ENCODE peak calls at places on chromosomes 5 and 9, in four cellular contexts. W is astrocyte of the spinal cord, Q is Peyer's patch, A is cardiac fibroblast. Y is an unnamed sample.

GRCh38 chr5:126446498-126447224 is 23.5 kb downstream of the GRAMD2B start:
- DNase-seq in A (peak; percentile 89), Q (no peak), W (peak; percentile 67), Y (no peak)

GRCh38 chr5:10250804-10251276 is 760 bp downstream of the CCT5 start:
- DNase-seq in Q (no peak), A (peak; percentile 43), W (peak; percentile 29), Y (no peak)

GRCh38 chr9:124480621-124480981 is 26.6 kb downstream of the NR5A1 start:
- DNase-seq in Q (no peak), W (peak; percentile 6), A (peak; percentile 19), Y (no peak)

GRCh38 chr9:112278152-112278551 is 55.3 kb downstream of the PTBP3 start:
- DNase-seq in Q (no peak), W (no peak), A (peak; percentile 14), Y (no peak)

GRCh38 chr9:100472725-100473261 is at the start of gene TMEFF1:
- DNase-seq in Q (no peak), A (no peak), W (peak; percentile 6), Y (no peak)

GRCh38 chr9:81879501-81879916 is 48.7 kb upstream of the SPATA31D4 start:
- DNase-seq in W (no peak), A (peak; percentile 77), Q (no peak), Y (no peak)

GRCh38 chr9:136244116-136244775 is 1.4 kb downstream of the QSOX2 start:
- DNase-seq in W (no peak), Q (peak; percentile 76), A (no peak), Y (no peak)

GRCh38 chr5:149134778-149135169 is 6.5 kb upstream of the ABLIM3 start:
- DNase-seq in Q (no peak), A (no peak), W (no peak), Y (no peak)

GRCh38 chr5:118722165-118723020 is 266.0 kb downstream of the DTWD2 start:
- DNase-seq in Q (no peak), A (no peak), W (no peak), Y (no peak)

GRCh38 chr5:149409268-149409948 is 30.3 kb upstream of the IL17B start:
- DNase-seq in W (no peak), A (peak; percentile 32), Q (no peak), Y (no peak)

GRCh38 chr5:134101686-134102439 is 12.6 kb upstream of the TCF7 start:
- DNase-seq in Q (peak; percentile 78), W (no peak), A (peak; percentile 38), Y (no peak)

GRCh38 chr5:1467341-1468246 is 22.4 kb upstream of the SLC6A3 start:
- DNase-seq in Q (no peak), W (no peak), A (no peak), Y (no peak)

GRCh38 chr5:1465966-1466471 is 20.8 kb upstream of the SLC6A3 start:
- DNase-seq in A (no peak), Q (no peak), W (no peak), Y (no peak)

GRCh38 chr5:1468629-1469527 is 23.6 kb upstream of the SLC6A3 start:
- DNase-seq in A (no peak), W (no peak), Q (no peak), Y (no peak)

GRCh38 chr5:1466631-1467265 is 21.5 kb upstream of the SLC6A3 start:
- DNase-seq in W (no peak), Q (no peak), A (no peak), Y (no peak)

DNA sequence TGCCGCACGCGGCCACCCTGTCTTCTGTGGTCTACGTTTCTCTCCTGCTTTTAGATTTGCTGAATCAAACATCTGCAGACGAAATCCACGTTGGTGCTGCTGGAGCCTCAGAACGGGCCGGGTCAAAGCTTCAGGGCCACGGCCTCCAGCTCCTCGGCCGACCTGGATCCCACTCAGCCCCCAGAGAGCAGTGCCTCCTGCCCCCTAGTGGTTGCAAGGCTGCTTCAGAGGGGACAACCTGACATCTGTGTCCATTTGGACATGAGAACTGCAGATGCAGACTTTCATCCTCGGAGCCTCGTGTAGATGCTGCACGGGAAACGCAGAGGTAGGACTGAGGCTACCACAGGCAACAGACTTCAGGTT is 23.0 kb upstream of the SLC6A3 start:
- DNase-seq in W (no peak), Q (peak; percentile 35), A (peak; percentile 32), Y (no peak)
- TF ChIP-seq CTCF in W (peak; percentile 62), Q (peak; percentile 43), A (peak; percentile 64), Y (peak; percentile 53)

GRCh38 chr5:16461026-16461425 is 4.6 kb downstream of the ZNF622 start:
- DNase-seq in Q (no peak), A (peak; percentile 40), W (peak; percentile 25), Y (no peak)

GRCh38 chr5:16465544-16466432 is at the start of gene ZNF622:
- DNase-seq in Q (peak; percentile 93), A (peak; percentile 89), W (peak; percentile 83), Y (peak; percentile 93)

GRCh38 chr5:16467363-16468219 is 2.0 kb upstream of the ZNF622 start:
- DNase-seq in W (peak; percentile 61), Q (no peak), A (peak; percentile 85), Y (no peak)

GRCh38 chr5:16461782-16462181 is 3.8 kb downstream of the ZNF622 start:
- DNase-seq in A (peak; percentile 81), Q (no peak), W (peak; percentile 71), Y (no peak)

DNA sequence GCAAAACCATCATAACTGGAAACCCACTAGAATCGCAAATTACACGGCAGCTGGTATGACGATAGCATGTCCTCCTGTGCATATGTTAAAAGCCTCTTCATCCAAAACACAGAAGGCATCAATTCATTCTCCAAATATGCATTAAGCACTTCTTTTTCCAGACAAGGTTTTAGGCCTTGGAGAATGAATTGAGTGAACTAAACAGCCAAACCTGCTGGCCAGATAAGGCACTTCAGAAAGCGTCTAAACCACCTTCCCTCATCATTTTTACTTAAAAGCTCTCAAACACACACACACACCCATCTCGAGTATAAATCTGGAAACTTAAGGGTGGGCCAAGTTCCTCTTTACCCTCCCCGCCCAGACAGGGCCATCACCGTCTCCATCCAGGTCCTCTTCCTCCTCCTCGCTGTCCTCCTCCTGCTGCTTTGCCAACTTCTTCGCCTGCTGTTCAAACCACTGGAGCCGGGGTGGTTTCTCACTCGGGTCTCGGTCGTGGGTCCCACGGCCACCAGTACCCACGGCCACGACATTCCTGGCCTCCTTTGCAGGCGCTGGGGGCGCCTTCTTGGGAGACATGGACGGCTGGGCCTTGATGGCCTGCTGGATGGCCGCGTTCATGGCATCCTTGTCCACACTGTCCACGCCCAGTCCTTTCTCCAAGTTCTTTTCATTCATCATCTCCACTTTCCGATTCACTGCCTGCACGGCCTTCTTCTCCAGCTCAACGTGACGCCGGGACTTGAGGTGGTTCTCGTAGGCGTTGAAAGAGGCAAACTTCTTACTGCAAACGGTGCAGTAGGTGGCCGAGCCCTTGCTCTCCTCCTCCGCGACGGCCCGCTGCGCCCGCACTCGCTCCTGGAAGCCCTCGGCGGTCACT is 696 bp downstream of the ZNF622 start:
- DNase-seq in Q (no peak), A (no peak), W (peak; percentile 0), Y (no peak)
- TF ChIP-seq CTCF in Q (no peak), A (peak; percentile 17), W (no peak), Y (peak; percentile 12)

DNA sequence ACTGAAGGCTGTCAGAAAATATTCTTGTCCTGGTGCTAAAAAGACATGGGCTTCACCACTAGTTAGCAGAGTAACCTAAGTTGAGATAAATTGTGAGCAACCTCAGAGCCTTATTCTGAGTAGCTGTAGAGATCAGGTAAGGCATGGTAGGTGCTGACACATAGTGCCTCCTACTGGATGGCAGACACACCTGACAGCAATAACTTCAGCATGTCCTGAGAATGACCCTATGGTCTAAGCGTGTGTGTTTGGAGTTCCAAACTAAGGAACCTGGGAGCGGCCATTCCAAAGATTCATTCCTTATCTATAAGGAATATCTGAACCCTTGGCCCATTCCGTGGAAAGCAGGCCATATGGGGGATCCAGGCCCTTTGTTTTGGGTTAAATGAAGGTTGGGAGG is 46.0 kb downstream of the SLC28A3 start:
- DNase-seq in W (no peak), Q (no peak), A (no peak), Y (no peak)
- TF ChIP-seq CTCF in W (no peak), Q (peak; percentile 22), A (no peak), Y (no peak)

GRCh38 chr9:109278216-109278615 is 42.6 kb downstream of the EPB41L4B start:
- DNase-seq in W (no peak), Q (no peak), A (no peak), Y (no peak)
- TF ChIP-seq CTCF in W (no peak), Q (no peak), A (no peak), Y (no peak)

GRCh38 chr5:35201291-35201690 is 29.0 kb downstream of the PRLR start:
- DNase-seq in A (no peak), W (no peak), Q (no peak), Y (no peak)

GRCh38 chr5:35199886-35200285 is 30.4 kb downstream of the PRLR start:
- DNase-seq in A (no peak), Q (no peak), W (no peak), Y (no peak)

GRCh38 chr5:35205186-35205585 is 25.1 kb downstream of the PRLR start:
- DNase-seq in W (no peak), Q (no peak), A (peak; percentile 16), Y (no peak)

GRCh38 chr5:35203403-35203802 is 26.9 kb downstream of the PRLR start:
- DNase-seq in W (no peak), Q (no peak), A (no peak), Y (no peak)

DNA sequence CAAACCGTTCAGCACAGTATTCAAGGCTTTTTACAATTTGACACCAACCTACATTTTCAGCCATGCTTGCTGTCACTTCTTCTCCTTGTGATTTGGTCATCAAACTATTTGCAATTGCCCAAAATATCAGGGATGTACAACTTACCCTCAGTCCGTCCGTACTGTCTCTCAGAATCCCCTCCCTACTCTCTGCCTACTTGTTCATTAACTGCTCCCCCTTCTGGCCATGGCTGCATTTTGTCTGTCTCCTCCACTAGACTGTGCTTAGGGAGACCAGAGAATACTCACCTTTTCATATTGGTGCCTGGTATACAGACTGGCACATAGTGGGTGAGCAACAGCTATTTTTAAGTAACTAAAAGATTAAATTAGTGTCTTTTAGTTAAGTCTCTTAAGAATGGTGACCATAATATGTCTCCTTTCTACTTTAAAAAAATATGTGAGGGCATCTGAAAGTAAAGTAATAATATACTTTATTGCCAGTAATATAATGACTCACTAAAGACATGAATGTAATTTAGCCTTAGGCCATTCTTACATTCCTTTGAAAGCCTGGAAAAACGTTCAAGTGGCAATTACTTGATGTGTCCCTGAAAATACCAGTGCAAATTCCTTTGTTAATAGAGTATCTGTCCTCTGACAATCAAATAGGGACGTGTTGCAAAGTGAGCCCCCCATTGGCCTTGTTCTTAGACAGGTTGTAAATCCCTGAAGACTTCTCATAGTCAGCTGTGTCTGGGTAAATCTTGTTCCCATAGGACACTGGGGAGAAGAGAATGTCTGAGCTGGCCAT is 27.8 kb downstream of the PRLR start:
- DNase-seq in Q (peak; percentile 75), A (peak; percentile 64), W (peak; percentile 42), Y (no peak)
- TF ChIP-seq CTCF in Q (peak; percentile 49), A (peak; percentile 58), W (peak; percentile 67), Y (peak; percentile 69)

DNA sequence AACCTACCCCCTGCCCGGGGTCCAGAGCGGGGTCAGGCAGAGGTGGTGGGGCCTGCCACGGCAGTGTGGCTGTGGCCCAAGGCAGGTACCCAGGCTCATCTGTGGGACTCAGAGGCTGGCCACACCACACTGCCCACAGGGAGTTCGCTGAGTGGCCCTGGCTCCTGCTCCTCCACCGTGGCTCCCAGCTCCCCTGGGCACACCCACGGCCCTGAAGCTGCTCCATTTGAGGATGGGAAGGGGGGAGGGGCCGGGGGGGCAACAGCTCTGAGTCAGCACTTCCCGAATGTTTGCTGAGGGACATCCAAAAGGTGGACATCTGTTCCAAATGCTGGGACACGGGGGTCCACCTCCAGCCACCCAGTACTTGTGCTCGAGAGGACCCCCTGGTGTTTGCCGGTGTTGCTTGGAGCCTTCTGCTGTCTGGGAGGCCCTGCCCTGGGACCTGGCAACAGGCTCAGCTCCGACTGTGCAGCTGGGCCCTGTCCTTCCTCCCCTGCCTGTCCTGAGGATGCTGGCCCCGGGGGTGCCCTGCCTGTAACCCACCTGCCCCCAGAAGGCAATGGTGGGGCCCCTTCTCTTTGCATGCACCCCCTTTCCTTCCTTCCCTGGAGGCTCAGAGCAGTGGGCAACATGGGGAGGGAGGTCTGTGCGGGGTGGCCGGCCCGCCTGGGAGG is 2.5 kb upstream of the NRARP start:
- DNase-seq in A (no peak), Q (no peak), W (no peak), Y (peak; percentile 38)
- TF ChIP-seq CTCF in A (peak; percentile 15), Q (no peak), W (no peak), Y (no peak)

Y was measured in CD14-positive monocyte.